ENCODE peak calls at places on chromosomes 2 and 18, in nine cellular contexts. M is heart left ventricle, V is suprapubic skin, H is upper lobe of left lung, J is uterus, Z is tibial nerve, U is A549, F is stomach, N is HCT116. I is an unnamed sample.

GRCh38 chr2:203061346-203061745 is 46.7 kb downstream of the NBEAL1 start:
- DNase-seq in J (no peak), Z (no peak), M (no peak), N (no peak), U (peak; percentile 62), H (no peak), F (no peak), V (no peak), I (no peak)

GRCh38 chr2:200575957-200576356 is 9.9 kb upstream of the AOX1 start:
- DNase-seq in V (no peak), J (no peak), F (no peak), Z (no peak), M (no peak), H (no peak), N (no peak), U (no peak), I (no peak)

GRCh38 chr2:195590199-195590865 is 66.7 kb upstream of the SLC39A10 start:
- DNase-seq in J (no peak), N (no peak), V (no peak), Z (no peak), U (no peak), M (no peak), H (no peak), F (no peak), I (no peak)

GRCh38 chr18:31512203-31512764 is 14.3 kb downstream of the DSG2 start:
- DNase-seq in H (no peak), F (peak; percentile 32), U (peak; percentile 85), V (no peak), M (no peak), N (no peak), J (no peak), Z (no peak), I (no peak)

GRCh38 chr2:103003750-103004250 is 242.0 kb downstream of the TMEM182 start:
- DNase-seq in Z (no peak), U (no peak), J (no peak), M (no peak), H (no peak), V (no peak), F (no peak), N (no peak), I (no peak)

GRCh38 chr18:74163019-74163656 is 14.8 kb downstream of the TIMM21 start:
- DNase-seq in M (no peak), H (no peak), U (no peak), F (no peak), J (no peak), V (no peak), Z (no peak), N (no peak), I (no peak)

GRCh38 chr2:40734797-40735196 is 282.9 kb upstream of the SLC8A1 start:
- DNase-seq in M (no peak), Z (no peak), U (no peak), V (no peak), F (no peak), H (no peak), J (no peak), N (no peak), I (no peak)

GRCh38 chr2:151826737-151827157 is 1.5 kb downstream of the ARL5A start:
- DNase-seq in U (peak; percentile 9), N (no peak), M (no peak), J (no peak), H (no peak), V (no peak), F (no peak), Z (peak; percentile 11), I (no peak)

GRCh38 chr2:27871805-27872204 is 18.4 kb downstream of the RBKS start:
- DNase-seq in F (no peak), J (no peak), V (no peak), Z (no peak), U (peak; percentile 18), H (no peak), M (no peak), N (no peak), I (no peak)

GRCh38 chr2:207531024-207531411 is 1.3 kb downstream of the CREB1 start:
- DNase-seq in F (no peak), N (no peak), U (no peak), M (no peak), Z (no peak), J (no peak), V (no peak), H (no peak), I (no peak)

GRCh38 chr18:2906522-2907458 is 60.0 kb downstream of the EMILIN2 start:
- DNase-seq in Z (no peak), V (no peak), M (peak; percentile 45), F (no peak), U (peak; percentile 16), N (no peak), H (peak; percentile 49), J (peak; percentile 58), I (no peak)

GRCh38 chr2:174442546-174443510 is 44.0 kb downstream of the GPR155 start:
- DNase-seq in H (no peak), U (peak; percentile 33), J (no peak), V (no peak), Z (no peak), M (no peak), N (peak; percentile 26), F (no peak), I (no peak)

GRCh38 chr2:240919161-240919781 is 13.1 kb downstream of the CROCC2 start:
- DNase-seq in V (peak; percentile 52), Z (no peak), F (peak; percentile 11), H (no peak), M (no peak), J (no peak), U (no peak), N (no peak), I (no peak)

GRCh38 chr2:240919786-240920782 is 13.9 kb downstream of the CROCC2 start:
- DNase-seq in M (peak; percentile 28), V (peak; percentile 58), F (peak; percentile 16), Z (no peak), U (no peak), H (peak; percentile 15), J (peak; percentile 8), N (no peak), I (no peak)

GRCh38 chr2:240922234-240922981 is 16.3 kb downstream of the CROCC2 start:
- DNase-seq in M (peak; percentile 27), J (no peak), V (peak; percentile 66), F (peak; percentile 8), N (no peak), Z (peak; percentile 3), H (peak; percentile 15), U (no peak), I (no peak)

GRCh38 chr2:240921319-240922233 is 15.4 kb downstream of the CROCC2 start:
- DNase-seq in Z (peak; percentile 52), J (peak; percentile 38), F (peak; percentile 25), V (peak; percentile 76), N (no peak), H (peak; percentile 24), U (peak; percentile 58), M (peak; percentile 66), I (no peak)

GRCh38 chr2:240920783-240921231 is 14.7 kb downstream of the CROCC2 start:
- DNase-seq in H (peak; percentile 14), V (peak; percentile 64), N (no peak), J (peak; percentile 19), M (peak; percentile 25), F (peak; percentile 17), U (no peak), Z (no peak), I (no peak)
- H3K27ac ChIP-seq in H (peak overlapping the region; percentile 5), V (peak overlapping the region; percentile 57), N (no peak overlapping the region), J (no peak overlapping the region), M (no peak overlapping the region), F (peak overlapping the region; percentile 28), U (peak overlapping the region; percentile 89), Z (peak overlapping the region; percentile 40), I (peak overlapping the region; percentile 62)

DNA sequence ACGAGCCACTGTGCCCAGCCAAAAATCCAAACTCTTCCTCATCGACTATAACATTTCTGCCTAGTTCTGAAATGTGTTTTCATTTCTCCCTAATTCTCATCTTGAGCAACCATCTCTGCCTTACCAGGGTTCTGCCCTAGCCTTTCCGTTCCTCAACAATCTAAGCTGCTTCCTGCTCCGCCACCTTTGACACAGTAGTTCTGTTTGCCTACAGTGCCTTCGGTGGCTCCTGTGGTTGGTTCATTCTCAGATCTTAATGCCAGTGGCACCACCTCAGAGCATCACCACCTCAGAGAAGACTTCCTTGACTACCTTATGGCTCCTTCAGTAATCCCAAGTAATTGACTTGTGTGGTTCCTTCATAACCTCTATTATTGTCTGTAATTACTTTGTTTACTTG is 3.8 kb downstream of the SOCS6 start:
- DNase-seq in M (no peak), N (no peak), J (no peak), F (no peak), Z (no peak), H (no peak), U (no peak), V (no peak), I (no peak)
- H3K4me1 ChIP-seq in M (peaks cover 46% of the 10 kb centered on the region), N (peaks cover 78% of the 10 kb centered on the region), J (peaks cover 5% of the 10 kb centered on the region), F (peaks cover 49% of the 10 kb centered on the region), Z (peaks cover 8% of the 10 kb centered on the region), H (peaks cover 41% of the 10 kb centered on the region), U (peaks cover 52% of the 10 kb centered on the region), V (peaks cover 68% of the 10 kb centered on the region), I (peaks cover 82% of the 10 kb centered on the region)

DNA sequence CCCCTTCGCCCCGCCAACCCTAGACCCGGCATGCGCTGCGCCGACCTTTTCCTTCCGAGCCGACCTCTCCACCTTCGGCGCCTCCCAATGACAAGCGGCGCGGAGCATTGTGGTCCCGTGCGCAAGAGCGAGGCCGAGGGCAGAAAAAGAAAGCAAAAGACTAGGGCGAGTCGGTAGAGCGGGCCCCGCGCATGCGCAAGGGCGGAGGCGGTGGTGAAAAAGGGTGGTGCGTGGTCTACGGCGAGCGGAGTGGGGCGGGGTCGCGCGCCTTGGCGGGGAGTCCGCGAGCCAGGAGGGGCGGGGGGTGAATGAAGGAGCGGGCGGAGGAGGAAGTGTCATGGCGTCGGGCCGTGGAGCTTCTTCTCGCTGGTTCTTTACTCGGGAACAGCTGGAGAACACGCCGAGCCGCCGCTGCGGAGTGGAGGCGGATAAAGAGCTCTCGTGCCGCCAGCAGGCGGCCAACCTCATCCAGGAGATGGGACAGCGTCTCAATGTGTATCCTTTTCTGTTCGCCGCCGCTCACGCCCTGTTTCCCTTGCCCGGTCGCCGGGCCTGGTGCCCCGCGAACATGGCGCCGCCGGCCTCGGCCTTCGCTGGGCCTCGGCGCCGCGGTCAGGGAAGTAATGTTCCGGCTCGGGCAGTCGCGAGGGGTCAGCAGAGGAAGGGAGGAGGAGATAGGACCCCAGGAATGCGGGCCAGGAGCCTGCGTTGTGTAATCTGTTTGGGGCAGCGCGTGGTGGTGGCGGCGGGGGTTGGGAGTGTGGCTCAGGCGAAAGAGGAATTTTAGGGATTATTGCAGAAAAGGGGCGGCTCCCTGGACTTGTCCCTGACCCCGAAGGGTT is at the start of gene CCNT2:
- DNase-seq in U (peak; percentile 99), Z (peak; percentile 95), M (peak; percentile 100), F (peak; percentile 99), J (peak; percentile 98), N (peak; percentile 98), H (peak; percentile 98), V (peak; percentile 99), I (peak; percentile 96)
- TF ChIP-seq POLR2A in U (peak; percentile 62), Z (peak; percentile 42), M (no peak), F (no peak), J (peak; percentile 31), N (peak; percentile 54), H (peak; percentile 81), V (no peak), I (peak; percentile 58)

DNA sequence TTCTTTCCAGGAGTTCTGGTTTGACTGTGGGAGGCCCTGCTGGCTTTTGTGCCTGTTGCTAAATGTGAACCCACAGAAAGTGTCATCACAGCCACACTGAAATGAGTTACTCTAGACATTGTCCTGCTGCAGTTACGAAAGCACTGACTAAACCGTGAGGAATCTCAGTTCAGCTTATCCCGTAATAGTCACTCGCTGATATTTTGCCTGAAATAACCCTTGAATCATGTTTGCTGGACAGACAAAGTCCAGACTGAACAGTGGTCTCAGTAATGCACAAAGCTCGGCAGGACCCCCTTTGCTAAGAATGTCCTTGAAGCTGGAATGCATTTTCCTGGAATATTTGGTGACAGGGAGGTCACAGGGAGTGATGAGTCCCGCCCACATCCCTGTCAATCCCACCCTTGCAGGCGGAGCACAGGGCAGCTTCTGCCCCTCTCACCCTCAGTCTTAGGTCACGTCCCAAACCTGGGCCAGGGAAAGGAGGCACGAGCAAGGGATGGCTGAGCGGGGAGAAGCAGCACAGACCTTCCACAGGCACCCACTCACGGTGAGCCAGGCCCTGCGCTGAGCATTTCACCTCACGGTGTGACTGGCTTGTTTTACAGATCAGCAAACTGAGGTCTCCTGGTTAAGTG is 53.4 kb downstream of the ADI1 start:
- DNase-seq in F (no peak), J (no peak), U (peak; percentile 52), Z (no peak), H (no peak), M (peak; percentile 53), N (no peak), V (no peak), I (no peak)
- H3K27ac ChIP-seq in F (no peak overlapping the region), J (peak overlapping the region; percentile 61), U (peak overlapping the region; percentile 83), Z (peak overlapping the region; percentile 65), H (no peak overlapping the region), M (peak overlapping the region; percentile 30), N (no peak overlapping the region), V (peak overlapping the region; percentile 53), I (no peak overlapping the region)